ENCODE peak calls at places on chromosomes 7 and 10, in six cellular contexts. One of them, this sample, is unnamed.
A peak's percentile ranks its signal among the peaks of the same experiment; 100 is the strongest.

GRCh38 chr10:2244476-2244875 is 507.2 kb upstream of the ADARB2 start:
- DNase-seq in CD8-positive, alpha-beta memory T cell: no peak
- DNase-seq in OCI-LY7: no peak
- DNase-seq in kidney: no peak
- DNase-seq in astrocyte: no peak
- DNase-seq in CD4-positive, alpha-beta memory T cell: no peak
- DNase-seq in this sample: no peak

GRCh38 chr10:62528441-62528840 is 154.3 kb downstream of the ZNF365 start:
- DNase-seq in astrocyte: peak; percentile 18
- DNase-seq in CD8-positive, alpha-beta memory T cell: no peak
- DNase-seq in CD4-positive, alpha-beta memory T cell: peak; percentile 77
- DNase-seq in OCI-LY7: peak; percentile 90
- DNase-seq in kidney: no peak
- DNase-seq in this sample: no peak

GRCh38 chr10:83817797-83818196 is 321.5 kb upstream of the GHITM start:
- DNase-seq in astrocyte: no peak
- DNase-seq in kidney: no peak
- DNase-seq in CD4-positive, alpha-beta memory T cell: no peak
- DNase-seq in OCI-LY7: no peak
- DNase-seq in CD8-positive, alpha-beta memory T cell: no peak
- DNase-seq in this sample: no peak

GRCh38 chr7:20381406-20382034 is 50.8 kb downstream of the ITGB8 start:
- DNase-seq in OCI-LY7: no peak
- DNase-seq in kidney: no peak
- DNase-seq in CD4-positive, alpha-beta memory T cell: no peak
- DNase-seq in astrocyte: no peak
- DNase-seq in CD8-positive, alpha-beta memory T cell: no peak
- DNase-seq in this sample: no peak

GRCh38 chr10:47164800-47165128 is 135.2 kb upstream of the GDF10 start:
- DNase-seq in astrocyte: peak; percentile 14
- DNase-seq in CD4-positive, alpha-beta memory T cell: no peak
- DNase-seq in kidney: no peak
- DNase-seq in CD8-positive, alpha-beta memory T cell: no peak
- DNase-seq in OCI-LY7: no peak
- DNase-seq in this sample: no peak

GRCh38 chr7:158249692-158250091 is 337.9 kb downstream of the PTPRN2 start:
- DNase-seq in OCI-LY7: no peak
- DNase-seq in CD8-positive, alpha-beta memory T cell: no peak
- DNase-seq in kidney: peak; percentile 28
- DNase-seq in astrocyte: no peak
- DNase-seq in CD4-positive, alpha-beta memory T cell: no peak
- DNase-seq in this sample: no peak

GRCh38 chr10:43220971-43221418 is 45.9 kb downstream of the RASGEF1A start:
- DNase-seq in CD4-positive, alpha-beta memory T cell: no peak
- DNase-seq in CD8-positive, alpha-beta memory T cell: no peak
- DNase-seq in astrocyte: no peak
- DNase-seq in OCI-LY7: no peak
- DNase-seq in kidney: peak; percentile 41
- DNase-seq in this sample: no peak

GRCh38 chr10:48683893-48684292 is 780 bp upstream of the WDFY4 start:
- DNase-seq in CD4-positive, alpha-beta memory T cell: no peak
- DNase-seq in CD8-positive, alpha-beta memory T cell: no peak
- DNase-seq in astrocyte: no peak
- DNase-seq in kidney: no peak
- DNase-seq in OCI-LY7: peak; percentile 87
- DNase-seq in this sample: no peak

GRCh38 chr10:70255329-70256299 is 22.4 kb upstream of the PPA1 start:
- DNase-seq in OCI-LY7: no peak
- DNase-seq in kidney: peak; percentile 77
- DNase-seq in CD8-positive, alpha-beta memory T cell: no peak
- DNase-seq in CD4-positive, alpha-beta memory T cell: peak; percentile 18
- DNase-seq in astrocyte: peak; percentile 77
- DNase-seq in this sample: no peak

GRCh38 chr7:130959743-130960207 is 225.8 kb upstream of the KLF14 start:
- DNase-seq in CD8-positive, alpha-beta memory T cell: no peak
- DNase-seq in OCI-LY7: peak; percentile 44
- DNase-seq in CD4-positive, alpha-beta memory T cell: peak; percentile 53
- DNase-seq in astrocyte: peak; percentile 82
- DNase-seq in kidney: no peak
- DNase-seq in this sample: no peak

GRCh38 chr7:39453743-39454355 is 112.4 kb upstream of the YAE1 start:
- DNase-seq in CD8-positive, alpha-beta memory T cell: no peak
- DNase-seq in OCI-LY7: peak; percentile 62
- DNase-seq in CD4-positive, alpha-beta memory T cell: peak; percentile 34
- DNase-seq in astrocyte: peak; percentile 10
- DNase-seq in kidney: no peak
- DNase-seq in this sample: no peak

GRCh38 chr10:80275756-80276155 is 13.7 kb downstream of the MAT1A start:
- DNase-seq in kidney: no peak
- DNase-seq in OCI-LY7: no peak
- DNase-seq in CD4-positive, alpha-beta memory T cell: no peak
- DNase-seq in astrocyte: no peak
- DNase-seq in CD8-positive, alpha-beta memory T cell: no peak
- DNase-seq in this sample: no peak

GRCh38 chr7:33674804-33675411 is 230.4 kb upstream of the BMPER start:
- DNase-seq in CD4-positive, alpha-beta memory T cell: no peak
- DNase-seq in OCI-LY7: no peak
- DNase-seq in kidney: no peak
- DNase-seq in CD8-positive, alpha-beta memory T cell: no peak
- DNase-seq in astrocyte: no peak
- DNase-seq in this sample: no peak

GRCh38 chr10:118551535-118552100 is 43.8 kb downstream of the PRLHR start:
- DNase-seq in CD4-positive, alpha-beta memory T cell: no peak
- DNase-seq in OCI-LY7: no peak
- DNase-seq in kidney: no peak
- DNase-seq in astrocyte: no peak
- DNase-seq in CD8-positive, alpha-beta memory T cell: no peak
- DNase-seq in this sample: no peak

GRCh38 chr7:20597339-20597738 is 18.1 kb upstream of the ABCB5 start:
- DNase-seq in astrocyte: peak; percentile 10
- DNase-seq in kidney: no peak
- DNase-seq in OCI-LY7: no peak
- DNase-seq in CD4-positive, alpha-beta memory T cell: no peak
- DNase-seq in CD8-positive, alpha-beta memory T cell: no peak
- DNase-seq in this sample: no peak

GRCh38 chr10:48496831-48497792 is 107.8 kb downstream of the ARHGAP22 start:
- DNase-seq in CD4-positive, alpha-beta memory T cell: no peak
- DNase-seq in astrocyte: peak; percentile 69
- DNase-seq in OCI-LY7: no peak
- DNase-seq in kidney: no peak
- DNase-seq in CD8-positive, alpha-beta memory T cell: no peak
- DNase-seq in this sample: no peak

GRCh38 chr7:116271161-116271979 is 61.0 kb downstream of the TES start:
- DNase-seq in CD8-positive, alpha-beta memory T cell: no peak
- DNase-seq in CD4-positive, alpha-beta memory T cell: no peak
- DNase-seq in OCI-LY7: no peak
- DNase-seq in kidney: no peak
- DNase-seq in astrocyte: peak; percentile 70
- DNase-seq in this sample: no peak

GRCh38 chr7:88278881-88279280 is 27.8 kb downstream of the STEAP4 start:
- DNase-seq in CD8-positive, alpha-beta memory T cell: no peak
- DNase-seq in astrocyte: no peak
- DNase-seq in CD4-positive, alpha-beta memory T cell: no peak
- DNase-seq in OCI-LY7: no peak
- DNase-seq in kidney: no peak
- DNase-seq in this sample: no peak

GRCh38 chr7:98352621-98353020 is 48.3 kb downstream of the BAIAP2L1 start:
- DNase-seq in OCI-LY7: no peak
- DNase-seq in CD8-positive, alpha-beta memory T cell: no peak
- DNase-seq in astrocyte: peak; percentile 48
- DNase-seq in kidney: no peak
- DNase-seq in CD4-positive, alpha-beta memory T cell: no peak
- DNase-seq in this sample: no peak

GRCh38 chr7:18420758-18421157 is 74.8 kb upstream of the HDAC9 start:
- DNase-seq in kidney: no peak
- DNase-seq in astrocyte: peak; percentile 27
- DNase-seq in CD4-positive, alpha-beta memory T cell: no peak
- DNase-seq in OCI-LY7: no peak
- DNase-seq in CD8-positive, alpha-beta memory T cell: no peak
- DNase-seq in this sample: no peak

GRCh38 chr7:84022686-84023308 is 171.8 kb downstream of the SEMA3A start:
- DNase-seq in kidney: no peak
- DNase-seq in CD4-positive, alpha-beta memory T cell: no peak
- DNase-seq in astrocyte: peak; percentile 38
- DNase-seq in CD8-positive, alpha-beta memory T cell: no peak
- DNase-seq in OCI-LY7: no peak
- DNase-seq in this sample: no peak

GRCh38 chr10:61480226-61480625 is 27.0 kb upstream of the TMEM26 start:
- DNase-seq in astrocyte: no peak
- DNase-seq in kidney: no peak
- DNase-seq in OCI-LY7: no peak
- DNase-seq in CD4-positive, alpha-beta memory T cell: no peak
- DNase-seq in CD8-positive, alpha-beta memory T cell: no peak
- DNase-seq in this sample: no peak

GRCh38 chr7:51366930-51367613 is 50.5 kb upstream of the COBL start:
- DNase-seq in CD4-positive, alpha-beta memory T cell: no peak
- DNase-seq in CD8-positive, alpha-beta memory T cell: no peak
- DNase-seq in astrocyte: peak; percentile 18
- DNase-seq in kidney: no peak
- DNase-seq in OCI-LY7: peak; percentile 25
- DNase-seq in this sample: no peak

GRCh38 chr10:6275022-6275997 is 72.6 kb downstream of the PFKFB3 start:
- DNase-seq in OCI-LY7: no peak
- DNase-seq in CD4-positive, alpha-beta memory T cell: peak; percentile 88
- DNase-seq in CD8-positive, alpha-beta memory T cell: peak; percentile 89
- DNase-seq in kidney: peak; percentile 98
- DNase-seq in astrocyte: peak; percentile 99
- DNase-seq in this sample: peak; percentile 92

GRCh38 chr7:1664711-1665591 is 5.1 kb upstream of the ELFN1 start:
- DNase-seq in CD4-positive, alpha-beta memory T cell: peak; percentile 36
- DNase-seq in kidney: peak; percentile 83
- DNase-seq in astrocyte: peak; percentile 31
- DNase-seq in OCI-LY7: peak; percentile 35
- DNase-seq in CD8-positive, alpha-beta memory T cell: peak; percentile 23
- DNase-seq in this sample: no peak

GRCh38 chr7:41733063-41733398 is 30.1 kb upstream of the INHBA start:
- DNase-seq in kidney: no peak
- DNase-seq in CD4-positive, alpha-beta memory T cell: no peak
- DNase-seq in OCI-LY7: no peak
- DNase-seq in astrocyte: peak; percentile 26
- DNase-seq in CD8-positive, alpha-beta memory T cell: no peak
- DNase-seq in this sample: no peak

GRCh38 chr10:21260060-21260792 is 265.3 kb downstream of the SKIDA1 start:
- DNase-seq in astrocyte: no peak
- DNase-seq in CD8-positive, alpha-beta memory T cell: no peak
- DNase-seq in kidney: no peak
- DNase-seq in OCI-LY7: no peak
- DNase-seq in CD4-positive, alpha-beta memory T cell: no peak
- DNase-seq in this sample: no peak

GRCh38 chr10:22816298-22816653 is 101.9 kb upstream of the PIP4K2A start:
- DNase-seq in astrocyte: peak; percentile 93
- DNase-seq in CD8-positive, alpha-beta memory T cell: no peak
- DNase-seq in OCI-LY7: no peak
- DNase-seq in kidney: no peak
- DNase-seq in CD4-positive, alpha-beta memory T cell: no peak
- DNase-seq in this sample: no peak

GRCh38 chr7:50356945-50357268 is 52.4 kb downstream of the IKZF1 start:
- DNase-seq in kidney: no peak
- DNase-seq in CD8-positive, alpha-beta memory T cell: no peak
- DNase-seq in CD4-positive, alpha-beta memory T cell: no peak
- DNase-seq in astrocyte: no peak
- DNase-seq in OCI-LY7: no peak
- DNase-seq in this sample: no peak
- H3K4me1 ChIP-seq in kidney: no peaks in the 10 kb centered on the region
- H3K4me1 ChIP-seq in CD8-positive, alpha-beta memory T cell: peaks cover 97% of the 10 kb centered on the region
- H3K4me1 ChIP-seq in CD4-positive, alpha-beta memory T cell: peaks cover 99% of the 10 kb centered on the region
- H3K4me1 ChIP-seq in astrocyte: no peaks in the 10 kb centered on the region
- H3K4me1 ChIP-seq in OCI-LY7: peaks cover 11% of the 10 kb centered on the region
- H3K4me1 ChIP-seq in this sample: peaks cover 93% of the 10 kb centered on the region

DNA sequence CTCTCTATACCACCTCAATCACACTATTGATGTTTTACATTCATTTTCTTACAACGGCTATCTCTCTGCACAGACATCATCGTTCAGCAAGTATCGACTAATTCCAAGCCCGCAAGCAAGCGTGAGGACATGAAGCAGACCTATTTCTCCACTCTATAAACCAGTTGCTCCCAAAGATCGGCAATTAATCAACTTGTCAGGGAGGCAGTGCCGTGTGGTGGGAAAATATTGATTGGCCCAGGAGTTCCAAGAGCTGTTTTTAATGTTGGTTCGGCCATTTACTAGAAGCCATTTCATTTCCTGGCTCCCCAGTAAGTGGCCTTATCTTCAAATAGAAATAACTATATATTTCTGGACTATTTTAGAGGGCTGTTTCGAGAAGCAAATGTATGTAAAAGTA is 42.6 kb downstream of the FAM107B start:
- DNase-seq in CD8-positive, alpha-beta memory T cell: no peak
- DNase-seq in OCI-LY7: no peak
- DNase-seq in astrocyte: no peak
- DNase-seq in kidney: no peak
- DNase-seq in CD4-positive, alpha-beta memory T cell: no peak
- DNase-seq in this sample: no peak
- H3K4me1 ChIP-seq in CD8-positive, alpha-beta memory T cell: no peaks in the 10 kb centered on the region
- H3K4me1 ChIP-seq in OCI-LY7: peaks cover 30% of the 10 kb centered on the region
- H3K4me1 ChIP-seq in astrocyte: peaks cover 3% of the 10 kb centered on the region
- H3K4me1 ChIP-seq in kidney: peaks cover 5% of the 10 kb centered on the region
- H3K4me1 ChIP-seq in CD4-positive, alpha-beta memory T cell: no peaks in the 10 kb centered on the region
- H3K4me1 ChIP-seq in this sample: no peaks in the 10 kb centered on the region

GRCh38 chr10:88311264-88311663 is 271.9 kb downstream of the RNLS start:
- DNase-seq in kidney: no peak
- DNase-seq in CD4-positive, alpha-beta memory T cell: no peak
- DNase-seq in astrocyte: no peak
- DNase-seq in OCI-LY7: no peak
- DNase-seq in CD8-positive, alpha-beta memory T cell: no peak
- DNase-seq in this sample: no peak
- H3K4me1 ChIP-seq in kidney: no peaks in the 10 kb centered on the region
- H3K4me1 ChIP-seq in CD4-positive, alpha-beta memory T cell: no peaks in the 10 kb centered on the region
- H3K4me1 ChIP-seq in astrocyte: no peaks in the 10 kb centered on the region
- H3K4me1 ChIP-seq in OCI-LY7: peaks cover 54% of the 10 kb centered on the region
- H3K4me1 ChIP-seq in CD8-positive, alpha-beta memory T cell: no peaks in the 10 kb centered on the region
- H3K4me1 ChIP-seq in this sample: no peaks in the 10 kb centered on the region

GRCh38 chr10:114473776-114474175 is 69.5 kb upstream of the AFAP1L2 start:
- DNase-seq in CD4-positive, alpha-beta memory T cell: no peak
- DNase-seq in astrocyte: no peak
- DNase-seq in CD8-positive, alpha-beta memory T cell: no peak
- DNase-seq in OCI-LY7: no peak
- DNase-seq in kidney: no peak
- DNase-seq in this sample: no peak

GRCh38 chr10:114472874-114473248 is 68.6 kb upstream of the AFAP1L2 start:
- DNase-seq in kidney: no peak
- DNase-seq in OCI-LY7: no peak
- DNase-seq in CD4-positive, alpha-beta memory T cell: no peak
- DNase-seq in CD8-positive, alpha-beta memory T cell: no peak
- DNase-seq in astrocyte: no peak
- DNase-seq in this sample: no peak

GRCh38 chr10:114474989-114475388 is 70.7 kb upstream of the AFAP1L2 start:
- DNase-seq in CD4-positive, alpha-beta memory T cell: no peak
- DNase-seq in OCI-LY7: no peak
- DNase-seq in CD8-positive, alpha-beta memory T cell: no peak
- DNase-seq in kidney: no peak
- DNase-seq in astrocyte: no peak
- DNase-seq in this sample: no peak

GRCh38 chr10:114471906-114472873 is 67.9 kb upstream of the AFAP1L2 start:
- DNase-seq in CD4-positive, alpha-beta memory T cell: no peak
- DNase-seq in astrocyte: no peak
- DNase-seq in kidney: no peak
- DNase-seq in CD8-positive, alpha-beta memory T cell: no peak
- DNase-seq in OCI-LY7: no peak
- DNase-seq in this sample: no peak

GRCh38 chr10:114470956-114471905 is 66.9 kb upstream of the AFAP1L2 start:
- DNase-seq in OCI-LY7: peak; percentile 87
- DNase-seq in CD8-positive, alpha-beta memory T cell: peak; percentile 45
- DNase-seq in CD4-positive, alpha-beta memory T cell: peak; percentile 67
- DNase-seq in kidney: peak; percentile 81
- DNase-seq in astrocyte: peak; percentile 29
- DNase-seq in this sample: peak; percentile 30
- H3K4me1 ChIP-seq in OCI-LY7: peaks cover 27% of the 10 kb centered on the region
- H3K4me1 ChIP-seq in CD8-positive, alpha-beta memory T cell: peaks cover 5% of the 10 kb centered on the region
- H3K4me1 ChIP-seq in CD4-positive, alpha-beta memory T cell: peaks cover 5% of the 10 kb centered on the region
- H3K4me1 ChIP-seq in kidney: peaks cover 5% of the 10 kb centered on the region
- H3K4me1 ChIP-seq in astrocyte: no peaks in the 10 kb centered on the region
- H3K4me1 ChIP-seq in this sample: peaks cover 7% of the 10 kb centered on the region